ENCODE peak calls at places on chromosomes 13 and 19, in eight cellular contexts. A, F, G, M, W, Z, D and U are unnamed samples. For H3K4me1, the result is how much of the 10 kb centered on the place peaks cover.

GRCh38 chr13:75904012-75904411 is 267.9 kb downstream of the LMO7 start:
- DNase-seq in A (no peak), G (no peak), D (no peak), W (no peak), F (no peak), Z (no peak), M (no peak), U (no peak)

GRCh38 chr19:29482855-29483640 is 42.7 kb upstream of the VSTM2B start:
- DNase-seq in F (no peak), D (no peak), W (no peak), A (no peak), M (no peak), G (no peak), Z (no peak), U (no peak)

GRCh38 chr19:28715157-28715556 is 497.8 kb downstream of the UQCRFS1 start:
- DNase-seq in W (no peak), Z (peak), D (no peak), G (no peak), M (no peak), F (no peak), A (no peak), U (no peak)

GRCh38 chr13:23021921-23022320 is 158.9 kb upstream of the SGCG start:
- DNase-seq in F (no peak), M (no peak), D (no peak), A (no peak), Z (no peak), G (no peak), W (no peak), U (no peak)

GRCh38 chr13:94917814-94918213 is 205.5 kb upstream of the SOX21 start:
- DNase-seq in F (no peak), A (no peak), Z (peak), W (peak), D (no peak), M (no peak), G (no peak), U (no peak)

GRCh38 chr13:102729560-102730275 is 34.9 kb upstream of the METTL21C start:
- DNase-seq in G (peak), Z (peak), F (no peak), A (peak), D (no peak), M (no peak), W (peak), U (no peak)

GRCh38 chr13:74325106-74325505 is 190.9 kb upstream of the KLF12 start:
- DNase-seq in Z (peak), M (peak), G (peak), F (no peak), A (peak), W (peak), D (no peak), U (no peak)

GRCh38 chr19:13764821-13765394 is 586 bp downstream of the MRI1 start:
- DNase-seq in M (no peak), D (no peak), W (no peak), G (no peak), A (peak), F (peak), Z (no peak), U (peak)

GRCh38 chr19:29587518-29587986 is 18.5 kb upstream of the POP4 start:
- DNase-seq in A (no peak), G (peak), M (no peak), Z (peak), F (no peak), D (no peak), W (no peak), U (no peak)

GRCh38 chr13:26062853-26063444 is 11.1 kb upstream of the SHISA2 start:
- DNase-seq in M (peak), G (peak), A (no peak), W (peak), Z (peak), D (no peak), F (no peak), U (no peak)

GRCh38 chr19:38898788-38899446 is 501 bp downstream of the SIRT2 start:
- DNase-seq in D (no peak), M (peak), W (peak), G (peak), Z (peak), F (no peak), A (peak), U (no peak)

GRCh38 chr13:112483299-112483698 is 104.7 kb downstream of the TUBGCP3 start:
- DNase-seq in W (no peak), G (no peak), F (no peak), D (no peak), M (no peak), Z (no peak), A (no peak), U (no peak)

DNA sequence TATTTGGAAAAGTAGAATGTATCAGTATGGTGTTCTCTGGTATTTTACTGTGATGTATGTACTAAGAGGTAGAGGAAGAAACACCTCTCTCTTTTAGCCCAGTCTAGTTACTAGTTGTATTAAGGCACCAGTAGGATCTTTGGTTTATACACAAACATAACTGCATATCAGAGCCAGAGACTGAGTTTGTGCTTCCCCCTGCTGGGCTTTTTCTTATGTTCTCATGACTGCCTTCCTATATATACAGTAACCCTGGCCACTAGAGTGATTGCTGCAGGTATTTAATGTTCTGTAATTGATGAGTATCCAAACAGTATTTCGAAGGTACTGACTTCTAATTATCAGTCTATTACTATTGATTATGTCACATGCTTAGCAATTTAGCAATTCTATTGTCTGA is 202.5 kb upstream of the KLHL1 start:
- DNase-seq in W (no peak), A (no peak), D (no peak), M (peak), Z (peak), G (no peak), F (no peak), U (no peak)
- TF ChIP-seq CTCF in W (no peak), A (no peak), D (no peak), M (no peak), Z (no peak), G (no peak), F (peak), U (no peak)

GRCh38 chr13:110713981-110714797 is 689 bp downstream of the ING1 start:
- DNase-seq in Z (peak), M (peak), G (peak), A (peak), W (peak), D (no peak), F (peak), U (peak)
- H3K4me3 ChIP-seq in Z (peak), M (peak), G (peak), A (peak), W (peak), D (peak), F (peak), U (peak)

GRCh38 chr19:33391631-33392249 is 18.2 kb downstream of the CEBPG start:
- DNase-seq in G (no peak), F (no peak), W (no peak), Z (no peak), M (no peak), D (no peak), A (peak), U (no peak)

GRCh38 chr19:33394723-33395560 is 21.4 kb downstream of the CEBPG start:
- DNase-seq in G (no peak), D (no peak), Z (no peak), W (no peak), A (peak), M (no peak), F (peak), U (peak)

GRCh38 chr19:33394006-33394722 is 20.7 kb downstream of the CEBPG start:
- DNase-seq in Z (peak), D (no peak), G (peak), W (peak), A (peak), F (peak), M (no peak), U (peak)

GRCh38 chr19:33392341-33393285 is 19.1 kb downstream of the CEBPG start:
- DNase-seq in G (no peak), D (no peak), A (peak), F (peak), M (no peak), W (no peak), Z (no peak), U (peak)

GRCh38 chr19:33393286-33394005 is 19.9 kb downstream of the CEBPG start:
- DNase-seq in W (no peak), F (peak), Z (no peak), D (no peak), A (peak), M (no peak), G (no peak), U (peak)
- H3K4me1 ChIP-seq in W (under half), F (half or more), Z (under half), D (under half), A (under half), M (under half), G (under half), U (half or more)

GRCh38 chr19:11198175-11198534 is 810 bp upstream of the KANK2 start:
- DNase-seq in D (no peak), G (no peak), F (no peak), M (no peak), W (no peak), A (no peak), Z (no peak), U (no peak)

GRCh38 chr19:11196406-11197287 is 698 bp downstream of the KANK2 start:
- DNase-seq in F (peak), G (peak), M (no peak), Z (peak), A (peak), D (no peak), W (peak), U (peak)

GRCh38 chr19:11195681-11196080 is 1.7 kb downstream of the KANK2 start:
- DNase-seq in M (no peak), Z (no peak), G (no peak), F (no peak), W (no peak), A (peak), D (no peak), U (no peak)

GRCh38 chr19:11198769-11199469 is 1.6 kb upstream of the KANK2 start:
- DNase-seq in M (no peak), D (no peak), Z (no peak), A (no peak), W (no peak), F (no peak), G (no peak), U (no peak)

DNA sequence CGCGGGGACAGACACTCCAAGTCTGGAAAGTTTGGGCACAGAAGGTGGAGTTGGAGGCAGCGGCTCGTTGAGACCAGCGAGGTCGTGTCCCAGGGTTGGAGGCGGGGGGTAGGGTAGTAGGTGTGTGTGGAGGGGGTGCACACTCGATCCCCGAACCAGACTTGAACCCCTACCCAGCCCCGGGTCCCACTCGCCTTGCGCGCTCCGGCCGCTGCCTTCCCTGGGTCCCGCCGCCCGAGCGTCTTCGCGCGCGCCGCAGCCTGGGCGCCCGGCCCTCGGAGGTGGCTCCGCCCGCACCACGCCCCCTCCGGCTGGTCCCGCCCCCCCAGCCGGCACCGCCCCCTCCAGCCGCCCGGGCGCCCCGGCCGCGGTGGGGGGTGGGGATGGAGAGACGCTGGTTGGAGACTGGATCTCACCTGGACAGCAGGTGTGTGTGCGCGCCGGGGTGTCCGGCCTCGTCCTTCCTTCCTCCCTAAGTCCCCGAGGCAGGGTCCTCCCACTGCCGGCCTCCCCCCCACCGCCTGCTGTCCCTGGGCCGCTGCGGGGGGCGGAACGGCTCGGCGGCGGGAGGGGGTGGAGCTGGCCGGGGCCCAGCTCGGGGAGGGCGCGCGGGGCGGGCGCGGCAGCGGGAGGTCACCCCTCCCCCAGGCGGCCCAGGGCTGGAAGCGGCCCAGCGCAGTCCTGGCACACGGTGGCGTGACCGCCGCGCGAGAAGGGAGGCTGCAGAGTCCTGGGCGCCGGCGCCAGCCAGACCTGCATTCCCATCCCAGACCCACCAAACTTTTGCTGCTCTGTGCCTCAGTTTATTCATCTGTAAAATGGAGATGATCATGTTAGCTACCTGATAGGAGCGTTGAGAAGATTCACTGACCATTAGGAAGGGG is at the start of gene KANK2:
- DNase-seq in D (no peak), A (peak), G (peak), Z (peak), M (peak), W (peak), F (peak), U (peak)
- TF ChIP-seq CTCF in D (no peak), A (no peak), G (no peak), Z (no peak), M (no peak), W (no peak), F (peak), U (no peak)

GRCh38 chr19:44755219-44755618 is 6.7 kb downstream of the BCL3 start:
- DNase-seq in Z (no peak), M (no peak), D (no peak), A (peak), G (no peak), W (no peak), F (peak), U (no peak)
- H3K4me3 ChIP-seq in Z (no peak), M (no peak), D (peak), A (no peak), G (no peak), W (no peak), F (peak), U (peak)